ENCODE peak calls at places on chromosomes 4 and X, in five cellular contexts. One of them, this sample, is unnamed.

GRCh38 chrX:153592966-153593688 is 5.8 kb downstream of the CCNQ start:
- DNase-seq in GM23248: no peak
- DNase-seq in ovary: no peak
- DNase-seq in WERI-Rb-1: no peak
- DNase-seq in upper lobe of right lung: no peak
- DNase-seq in this sample: peak; percentile 60

GRCh38 chr4:148265627-148266026 is 176.6 kb downstream of the NR3C2 start:
- DNase-seq in GM23248: no peak
- DNase-seq in ovary: no peak
- DNase-seq in WERI-Rb-1: no peak
- DNase-seq in upper lobe of right lung: no peak
- DNase-seq in this sample: no peak

GRCh38 chrX:55389376-55389775 is 62.6 kb upstream of the MAGEH1 start:
- DNase-seq in GM23248: no peak
- DNase-seq in ovary: no peak
- DNase-seq in WERI-Rb-1: no peak
- DNase-seq in upper lobe of right lung: no peak
- DNase-seq in this sample: no peak

GRCh38 chrX:57821703-57822375 is 88.4 kb downstream of the ZXDA start:
- DNase-seq in GM23248: peak; percentile 62
- DNase-seq in ovary: peak; percentile 8
- DNase-seq in WERI-Rb-1: peak; percentile 22
- DNase-seq in upper lobe of right lung: no peak
- DNase-seq in this sample: no peak

GRCh38 chr4:11805837-11806236 is 377.1 kb upstream of the HS3ST1 start:
- DNase-seq in GM23248: peak; percentile 2
- DNase-seq in ovary: no peak
- DNase-seq in WERI-Rb-1: no peak
- DNase-seq in upper lobe of right lung: no peak
- DNase-seq in this sample: no peak

GRCh38 chr4:91958651-91959050 is 345.1 kb upstream of the GRID2 start:
- DNase-seq in GM23248: peak; percentile 50
- DNase-seq in ovary: no peak
- DNase-seq in WERI-Rb-1: no peak
- DNase-seq in upper lobe of right lung: no peak
- DNase-seq in this sample: no peak

GRCh38 chr4:185868983-185869938 is 57.3 kb upstream of the SORBS2 start:
- DNase-seq in GM23248: no peak
- DNase-seq in ovary: no peak
- DNase-seq in WERI-Rb-1: no peak
- DNase-seq in upper lobe of right lung: no peak
- DNase-seq in this sample: no peak

GRCh38 chr4:74262522-74262921 is 45.7 kb upstream of the EPGN start:
- DNase-seq in GM23248: peak; percentile 13
- DNase-seq in ovary: no peak
- DNase-seq in WERI-Rb-1: no peak
- DNase-seq in upper lobe of right lung: no peak
- DNase-seq in this sample: no peak

GRCh38 chrX:27598312-27598711 is 8.2 kb downstream of the DCAF8L2 start:
- DNase-seq in GM23248: no peak
- DNase-seq in ovary: peak; percentile 13
- DNase-seq in WERI-Rb-1: no peak
- DNase-seq in upper lobe of right lung: no peak
- DNase-seq in this sample: no peak

GRCh38 chr4:86845593-86845992 is 3.6 kb downstream of the SLC10A6 start:
- DNase-seq in GM23248: no peak
- DNase-seq in ovary: no peak
- DNase-seq in WERI-Rb-1: no peak
- DNase-seq in upper lobe of right lung: no peak
- DNase-seq in this sample: no peak

GRCh38 chr4:86848732-86849617 is at the start of gene SLC10A6:
- DNase-seq in GM23248: peak; percentile 55
- DNase-seq in ovary: no peak
- DNase-seq in WERI-Rb-1: no peak
- DNase-seq in upper lobe of right lung: no peak
- DNase-seq in this sample: no peak

GRCh38 chr4:86847576-86847975 is 1.6 kb downstream of the SLC10A6 start:
- DNase-seq in GM23248: peak; percentile 15
- DNase-seq in ovary: no peak
- DNase-seq in WERI-Rb-1: no peak
- DNase-seq in upper lobe of right lung: no peak
- DNase-seq in this sample: no peak

GRCh38 chr4:86846921-86847320 is 2.3 kb downstream of the SLC10A6 start:
- DNase-seq in GM23248: peak; percentile 28
- DNase-seq in ovary: no peak
- DNase-seq in WERI-Rb-1: no peak
- DNase-seq in upper lobe of right lung: no peak
- DNase-seq in this sample: no peak

DNA sequence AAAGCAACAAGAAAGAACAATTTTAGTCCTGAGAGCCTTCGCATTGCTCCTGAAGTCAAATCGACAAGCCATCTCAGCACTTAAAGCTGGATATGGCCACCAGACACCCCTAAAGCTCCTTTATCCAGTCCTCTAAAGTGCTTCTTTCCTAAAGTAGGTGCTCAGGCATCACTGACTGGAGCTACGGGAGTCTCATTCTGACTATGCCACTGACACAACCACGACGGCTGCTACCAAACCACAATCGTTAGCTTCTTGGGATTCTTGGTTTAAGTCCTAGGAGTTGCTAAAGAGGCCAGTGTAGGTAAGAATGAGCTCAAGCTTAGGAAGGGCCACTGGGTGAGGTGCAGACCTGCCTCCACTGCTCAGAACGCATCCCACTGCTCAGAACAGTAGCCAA is 1.0 kb downstream of the SLC10A6 start:
- DNase-seq in GM23248: peak; percentile 63
- DNase-seq in ovary: no peak
- DNase-seq in WERI-Rb-1: no peak
- DNase-seq in upper lobe of right lung: no peak
- DNase-seq in this sample: no peak
- H3K4me3 ChIP-seq in GM23248: peak overlapping the region; percentile 5
- H3K4me3 ChIP-seq in ovary: no peak overlapping the region
- H3K4me3 ChIP-seq in WERI-Rb-1: no peak overlapping the region
- H3K4me3 ChIP-seq in upper lobe of right lung: no peak overlapping the region
- H3K4me3 ChIP-seq in this sample: peak overlapping the region; percentile 1

GRCh38 chrX:76850851-76851250 is 423.3 kb downstream of the MAGEE1 start:
- DNase-seq in GM23248: peak; percentile 0
- DNase-seq in ovary: no peak
- DNase-seq in WERI-Rb-1: no peak
- DNase-seq in upper lobe of right lung: no peak
- DNase-seq in this sample: no peak
- H3K4me3 ChIP-seq in GM23248: no peak overlapping the region
- H3K4me3 ChIP-seq in ovary: no peak overlapping the region
- H3K4me3 ChIP-seq in WERI-Rb-1: no peak overlapping the region
- H3K4me3 ChIP-seq in upper lobe of right lung: no peak overlapping the region
- H3K4me3 ChIP-seq in this sample: no peak overlapping the region

GRCh38 chr4:94757192-94758140 is at the start of gene BMPR1B:
- DNase-seq in GM23248: peak; percentile 82
- DNase-seq in ovary: peak; percentile 60
- DNase-seq in WERI-Rb-1: peak; percentile 69
- DNase-seq in upper lobe of right lung: no peak
- DNase-seq in this sample: no peak

GRCh38 chr4:94762326-94762725 is 4.6 kb downstream of the BMPR1B start:
- DNase-seq in GM23248: no peak
- DNase-seq in ovary: no peak
- DNase-seq in WERI-Rb-1: no peak
- DNase-seq in upper lobe of right lung: no peak
- DNase-seq in this sample: no peak

GRCh38 chr4:94758141-94758699 is 465 bp downstream of the BMPR1B start:
- DNase-seq in GM23248: peak; percentile 67
- DNase-seq in ovary: peak; percentile 69
- DNase-seq in WERI-Rb-1: peak; percentile 73
- DNase-seq in upper lobe of right lung: peak; percentile 69
- DNase-seq in this sample: no peak

GRCh38 chr4:94758700-94759399 is 1.1 kb downstream of the BMPR1B start:
- DNase-seq in GM23248: peak; percentile 26
- DNase-seq in ovary: peak; percentile 17
- DNase-seq in WERI-Rb-1: peak; percentile 17
- DNase-seq in upper lobe of right lung: no peak
- DNase-seq in this sample: no peak

DNA sequence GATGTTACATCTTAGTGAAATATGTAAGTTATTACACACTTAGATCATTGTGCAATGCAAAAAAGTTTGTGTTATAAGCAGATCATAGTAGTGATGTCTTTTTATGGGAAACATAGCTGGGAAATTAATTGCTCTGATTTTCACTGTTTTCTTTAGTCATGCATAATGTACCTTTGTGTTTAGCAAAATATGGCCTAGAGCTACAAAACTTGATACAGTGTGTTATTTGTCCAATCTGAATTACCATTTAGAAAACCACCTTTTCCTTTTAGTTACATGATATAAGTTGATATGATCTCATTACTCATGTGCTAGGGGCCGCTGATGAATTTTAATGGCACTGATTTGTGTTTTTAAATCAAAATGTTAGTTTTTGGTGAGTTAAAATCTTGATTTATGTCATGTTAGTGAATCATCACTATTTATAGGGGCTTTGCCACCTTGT is 2.0 kb downstream of the BMPR1B start:
- DNase-seq in GM23248: no peak
- DNase-seq in ovary: no peak
- DNase-seq in WERI-Rb-1: no peak
- DNase-seq in upper lobe of right lung: no peak
- DNase-seq in this sample: no peak
- H3K4me3 ChIP-seq in GM23248: no peak overlapping the region
- H3K4me3 ChIP-seq in ovary: no peak overlapping the region
- H3K4me3 ChIP-seq in WERI-Rb-1: no peak overlapping the region
- H3K4me3 ChIP-seq in upper lobe of right lung: no peak overlapping the region
- H3K4me3 ChIP-seq in this sample: no peak overlapping the region

GRCh38 chr4:85886665-85887064 is 411.7 kb downstream of the ARHGAP24 start:
- DNase-seq in GM23248: no peak
- DNase-seq in ovary: no peak
- DNase-seq in WERI-Rb-1: no peak
- DNase-seq in upper lobe of right lung: no peak
- DNase-seq in this sample: no peak

GRCh38 chr4:85884251-85884650 is 409.3 kb downstream of the ARHGAP24 start:
- DNase-seq in GM23248: no peak
- DNase-seq in ovary: no peak
- DNase-seq in WERI-Rb-1: no peak
- DNase-seq in upper lobe of right lung: no peak
- DNase-seq in this sample: no peak

DNA sequence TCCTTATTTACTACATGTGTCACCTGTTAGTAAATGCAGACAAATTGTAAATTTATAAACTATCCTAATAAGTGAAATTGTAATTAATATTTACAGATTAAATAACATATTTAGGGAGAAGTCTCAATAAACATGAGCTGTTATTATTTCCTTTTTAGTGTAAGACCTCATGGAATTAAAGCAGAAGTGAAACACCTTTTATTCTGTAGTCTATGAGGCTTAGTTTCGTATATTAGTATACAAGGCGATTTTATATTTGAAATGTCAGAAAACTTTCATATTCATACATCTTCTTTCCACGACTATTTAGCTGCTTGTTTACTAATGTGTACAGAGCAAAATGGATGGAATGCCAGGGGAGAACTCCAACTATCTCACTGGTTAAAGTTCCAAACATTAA is 414.4 kb downstream of the ARHGAP24 start:
- DNase-seq in GM23248: no peak
- DNase-seq in ovary: no peak
- DNase-seq in WERI-Rb-1: no peak
- DNase-seq in upper lobe of right lung: no peak
- DNase-seq in this sample: no peak
- H3K4me3 ChIP-seq in GM23248: no peak overlapping the region
- H3K4me3 ChIP-seq in ovary: no peak overlapping the region
- H3K4me3 ChIP-seq in WERI-Rb-1: no peak overlapping the region
- H3K4me3 ChIP-seq in upper lobe of right lung: no peak overlapping the region
- H3K4me3 ChIP-seq in this sample: no peak overlapping the region

GRCh38 chr4:6644792-6645530 is 4.5 kb downstream of the MRFAP1 start:
- DNase-seq in GM23248: no peak
- DNase-seq in ovary: no peak
- DNase-seq in WERI-Rb-1: no peak
- DNase-seq in upper lobe of right lung: no peak
- DNase-seq in this sample: no peak

GRCh38 chr4:6641971-6642320 is 1.5 kb downstream of the MRFAP1 start:
- DNase-seq in GM23248: peak; percentile 66
- DNase-seq in ovary: no peak
- DNase-seq in WERI-Rb-1: no peak
- DNase-seq in upper lobe of right lung: no peak
- DNase-seq in this sample: no peak

GRCh38 chr4:6640292-6641163 is at the start of gene MRFAP1:
- DNase-seq in GM23248: peak; percentile 98
- DNase-seq in ovary: peak; percentile 93
- DNase-seq in WERI-Rb-1: peak; percentile 95
- DNase-seq in upper lobe of right lung: peak; percentile 97
- DNase-seq in this sample: peak; percentile 90

GRCh38 chr4:6641164-6641970 is 882 bp downstream of the MRFAP1 start:
- DNase-seq in GM23248: peak; percentile 87
- DNase-seq in ovary: peak; percentile 63
- DNase-seq in WERI-Rb-1: peak; percentile 35
- DNase-seq in upper lobe of right lung: no peak
- DNase-seq in this sample: no peak

DNA sequence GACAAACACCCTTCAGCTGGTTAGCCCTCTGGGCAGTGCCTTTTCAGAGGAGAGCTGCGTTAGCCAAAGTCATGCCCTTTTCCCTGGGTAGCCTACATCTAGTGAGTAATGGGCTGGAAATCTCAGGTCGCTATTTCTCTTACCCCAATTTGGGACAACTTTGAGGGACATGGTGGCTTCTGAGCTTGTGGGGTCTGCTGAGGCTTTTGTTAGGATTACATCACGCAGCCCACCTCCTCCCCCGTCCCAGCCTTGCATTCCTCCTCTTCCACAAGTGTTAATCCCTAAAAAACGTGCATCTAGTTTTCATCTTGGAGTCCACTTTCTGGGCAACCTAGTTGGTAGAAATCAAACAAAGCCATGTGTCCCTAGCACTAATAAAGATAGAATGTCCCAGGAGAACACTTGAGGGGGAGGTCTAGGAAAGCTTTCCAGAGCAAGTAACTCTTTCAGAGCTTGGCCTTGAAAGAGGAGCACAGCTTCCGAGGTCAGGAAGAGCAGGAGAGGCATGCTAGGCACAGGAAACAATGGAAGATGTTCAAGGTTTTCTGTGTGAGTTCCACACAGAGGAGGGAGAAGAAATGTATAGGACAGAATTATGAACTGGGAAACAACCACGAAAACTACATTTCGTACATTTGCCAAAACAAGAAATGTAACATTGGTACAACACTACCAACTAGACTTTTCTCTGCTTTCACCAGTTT is 2.8 kb downstream of the MRFAP1 start:
- DNase-seq in GM23248: no peak
- DNase-seq in ovary: no peak
- DNase-seq in WERI-Rb-1: no peak
- DNase-seq in upper lobe of right lung: no peak
- DNase-seq in this sample: no peak
- H3K4me3 ChIP-seq in GM23248: no peak overlapping the region
- H3K4me3 ChIP-seq in ovary: no peak overlapping the region
- H3K4me3 ChIP-seq in WERI-Rb-1: no peak overlapping the region
- H3K4me3 ChIP-seq in upper lobe of right lung: no peak overlapping the region
- H3K4me3 ChIP-seq in this sample: no peak overlapping the region